ENCODE peak calls at places on chromosomes 7 and 10, in six cellular contexts. V is sciatic nerve; A is activated CD4-positive, alpha-beta T cell treated with anti-CD3 and anti-CD28 coated beads, Interleukin-2, amount 10 ng/mL, durations not matched to agents 7 days and 5 days; X is activated CD8-positive, alpha-beta memory T cell treated with anti-CD3 and anti-CD28 coated beads, Interleukin-2, amount 50 U/mL, for 4 hours; E is fibroblast of the conjunctiva; G is renal cortical epithelial cell. Z is an unnamed sample.

GRCh38 chr10:121183241-121183640 is 332.1 kb downstream of the WDR11 start:
- DNase-seq in V (no peak), A (no peak), X (no peak), E (no peak), G (no peak), Z (no peak)

GRCh38 chr10:120514035-120514620 is 57.1 kb downstream of the PLPP4 start:
- DNase-seq in V (no peak), A (peak), X (no peak), E (no peak), G (peak), Z (peak)

GRCh38 chr10:88553116-88553752 is 29.9 kb downstream of the RNLS start:
- DNase-seq in V (no peak), A (peak), X (peak), E (peak), G (peak), Z (peak)

GRCh38 chr7:16204953-16205352 is 216.4 kb downstream of the CRPPA start:
- DNase-seq in V (no peak), A (no peak), X (no peak), E (no peak), G (peak), Z (no peak)

GRCh38 chr7:123154231-123154860 is 45.4 kb downstream of the SLC13A1 start:
- DNase-seq in V (peak), A (peak), X (no peak), E (peak), G (peak), Z (peak)

GRCh38 chr7:69654381-69654780 is 56.1 kb downstream of the AUTS2 start:
- DNase-seq in V (no peak), A (no peak), X (no peak), E (peak), G (no peak), Z (peak)

GRCh38 chr10:99788598-99789259 is 6.3 kb downstream of the ABCC2 start:
- DNase-seq in V (no peak), A (no peak), X (no peak), E (peak), G (peak), Z (no peak)

GRCh38 chr10:131736321-131736980 is 164.4 kb upstream of the PPP2R2D start:
- DNase-seq in V (peak), A (no peak), X (no peak), E (no peak), G (no peak), Z (no peak)

GRCh38 chr7:106659963-106660861 is 746 bp downstream of the CCDC71L start:
- DNase-seq in V (peak), A (peak), X (peak), E (peak), G (peak), Z (peak)

GRCh38 chr10:60310746-60311145 is 78.9 kb downstream of the ANK3 start:
- DNase-seq in V (no peak), A (no peak), X (no peak), E (no peak), G (peak), Z (no peak)

GRCh38 chr7:4245866-4246470 is 436.1 kb upstream of the FOXK1 start:
- DNase-seq in V (no peak), A (no peak), X (no peak), E (no peak), G (no peak), Z (no peak)

GRCh38 chr10:22552888-22553378 is 161.4 kb downstream of the PIP4K2A start:
- DNase-seq in V (no peak), A (no peak), X (no peak), E (peak), G (peak), Z (no peak)

GRCh38 chr10:68871105-68871711 is 29.9 kb upstream of the DDX50 start:
- DNase-seq in V (no peak), A (no peak), X (no peak), E (no peak), G (peak), Z (no peak)

GRCh38 chr7:52168085-52168484 is 851.5 kb upstream of the COBL start:
- DNase-seq in V (no peak), A (no peak), X (no peak), E (no peak), G (no peak), Z (no peak)

GRCh38 chr10:69659286-69660027 is 29.4 kb downstream of the FAM241B start:
- DNase-seq in V (no peak), A (no peak), X (no peak), E (no peak), G (peak), Z (no peak)

GRCh38 chr7:47771990-47772360 is 176.3 kb downstream of the PKD1L1 start:
- DNase-seq in V (no peak), A (no peak), X (no peak), E (no peak), G (no peak), Z (peak)

GRCh38 chr7:73994023-73994422 is 34.0 kb upstream of the ELN start:
- DNase-seq in V (no peak), A (no peak), X (no peak), E (no peak), G (no peak), Z (no peak)

GRCh38 chr7:18087031-18087686 is 59.5 kb upstream of the PRPS1L1 start:
- DNase-seq in V (no peak), A (no peak), X (no peak), E (no peak), G (no peak), Z (no peak)

GRCh38 chr10:69338547-69339450 is 60.5 kb downstream of the HK1 start:
- DNase-seq in V (no peak), A (no peak), X (no peak), E (no peak), G (no peak), Z (no peak)

GRCh38 chr10:129758180-129758579 is 205.9 kb downstream of the EBF3 start:
- DNase-seq in V (peak), A (peak), X (no peak), E (no peak), G (no peak), Z (no peak)

GRCh38 chr10:71767420-71768035 is 5.8 kb downstream of the VSIR start:
- DNase-seq in V (no peak), A (no peak), X (no peak), E (peak), G (peak), Z (peak)

GRCh38 chr7:23520582-23520981 is 11.2 kb downstream of the TRA2A start:
- DNase-seq in V (no peak), A (no peak), X (no peak), E (no peak), G (no peak), Z (no peak)

GRCh38 chr10:68861253-68861652 is 33.9 kb downstream of the STOX1 start:
- DNase-seq in V (no peak), A (no peak), X (no peak), E (no peak), G (no peak), Z (no peak)

GRCh38 chr7:27581119-27581518 is 81.6 kb downstream of the HIBADH start:
- DNase-seq in V (no peak), A (no peak), X (no peak), E (no peak), G (no peak), Z (no peak)

GRCh38 chr10:30437039-30437781 is 3.2 kb downstream of the MAP3K8 start:
- DNase-seq in V (no peak), A (peak), X (no peak), E (no peak), G (peak), Z (no peak)

GRCh38 chr10:77853256-77853655 is 73.3 kb downstream of the DLG5 start:
- DNase-seq in V (no peak), A (no peak), X (no peak), E (no peak), G (no peak), Z (no peak)

GRCh38 chr7:28112883-28113540 is 67.6 kb downstream of the JAZF1 start:
- DNase-seq in V (peak), A (no peak), X (no peak), E (no peak), G (no peak), Z (no peak)

GRCh38 chr7:105673367-105674188 is 92.3 kb upstream of the EFCAB10 start:
- DNase-seq in V (no peak), A (no peak), X (no peak), E (no peak), G (peak), Z (no peak)

GRCh38 chr10:68223535-68224165 is 8.3 kb downstream of the ATOH7 start:
- DNase-seq in V (no peak), A (no peak), X (no peak), E (no peak), G (peak), Z (no peak)

GRCh38 chr7:29146888-29147609 is 712 bp upstream of the CPVL start:
- DNase-seq in V (no peak), A (no peak), X (no peak), E (no peak), G (peak), Z (no peak)

GRCh38 chr10:117627561-117627960 is 85.0 kb downstream of the EMX2 start:
- DNase-seq in V (no peak), A (no peak), X (no peak), E (no peak), G (no peak), Z (no peak)

GRCh38 chr7:45658716-45659495 is 84.7 kb downstream of the ADCY1 start:
- DNase-seq in V (no peak), A (no peak), X (no peak), E (no peak), G (no peak), Z (no peak)

GRCh38 chr7:8217200-8218068 is 44.5 kb downstream of the ICA1 start:
- DNase-seq in V (no peak), A (peak), X (no peak), E (peak), G (peak), Z (peak)

GRCh38 chr7:99393363-99394187 is 14.8 kb downstream of the PDAP1 start:
- DNase-seq in V (peak), A (no peak), X (no peak), E (no peak), G (no peak), Z (no peak)